ENCODE peak calls at places on chromosomes 11 and 22, in five cellular contexts. N is NCI-H446 treated with DMSO at 0.1 percent for 48 hours; U is left ventricle myocardium inferior; H is NCI-H1417; Z is stimulated activated CD4-positive, alpha-beta T cell treated with anti-CD3 and anti-CD28 coated beads, Interleukin-4, amount 100 ng/mL, for 24 hours. D is an unnamed sample.

GRCh38 chr22:21624120-21624879 is 5.5 kb downstream of the YDJC start:
- DNase-seq in N (no peak), U (peak; percentile 52), H (no peak), Z (peak; percentile 46), D (no peak)

GRCh38 chr11:117588166-117588810 is 208.7 kb downstream of the DSCAML1 start:
- DNase-seq in N (no peak), U (no peak), H (peak; percentile 60), Z (no peak), D (no peak)

GRCh38 chr11:877565-877964 is 33.0 kb downstream of the CHID1 start:
- DNase-seq in N (no peak), U (no peak), H (no peak), Z (peak; percentile 25), D (no peak)

GRCh38 chr11:44622721-44623258 is 57.3 kb downstream of the CD82 start:
- DNase-seq in N (no peak), U (no peak), H (no peak), Z (no peak), D (no peak)

GRCh38 chr22:36727927-36728488 is 24.5 kb upstream of the CACNG2 start:
- DNase-seq in N (no peak), U (no peak), H (no peak), Z (no peak), D (no peak)

GRCh38 chr11:72723508-72723907 is 28.7 kb downstream of the ARAP1 start:
- DNase-seq in N (no peak), U (no peak), H (no peak), Z (no peak), D (no peak)

GRCh38 chr11:132605794-132606570 is 926.3 kb downstream of the OPCML start:
- DNase-seq in N (no peak), U (no peak), H (no peak), Z (no peak), D (no peak)

GRCh38 chr11:34448223-34448994 is 9.7 kb downstream of the CAT start:
- DNase-seq in N (no peak), U (no peak), H (no peak), Z (no peak), D (no peak)

GRCh38 chr11:31355131-31355530 is 14.4 kb downstream of the DCDC1 start:
- DNase-seq in N (peak; percentile 19), U (no peak), H (peak; percentile 4), Z (no peak), D (no peak)

GRCh38 chr11:128476729-128477128 is 110.6 kb downstream of the ETS1 start:
- DNase-seq in N (no peak), U (no peak), H (no peak), Z (peak; percentile 72), D (no peak)

GRCh38 chr11:65873280-65874156 is 918 bp upstream of the EFEMP2 start:
- DNase-seq in N (peak; percentile 66), U (peak; percentile 96), H (peak; percentile 96), Z (peak; percentile 95), D (peak; percentile 97)

GRCh38 chr22:20857838-20858614 is 585 bp downstream of the PI4KA start:
- DNase-seq in N (peak; percentile 74), U (peak; percentile 85), H (peak; percentile 92), Z (peak; percentile 83), D (peak; percentile 77)

GRCh38 chr11:119359365-119360229 is 13.1 kb upstream of the MFRP start:
- DNase-seq in N (no peak), U (no peak), H (no peak), Z (no peak), D (no peak)

GRCh38 chr11:3022982-3023381 is 30.9 kb upstream of the NAP1L4 start:
- DNase-seq in N (no peak), U (no peak), H (no peak), Z (no peak), D (no peak)

D was measured in HTR-8/SVneo.